ENCODE peak calls at places on chromosome 1, in ten cellular contexts. E, Y, R, C, V, J, A, Q, X and W are unnamed samples.

GRCh38 chr1:243973169-243973568 is 77.9 kb upstream of the ZBTB18 start:
- DNase-seq in E (no peak), Y (no peak), R (no peak), C (no peak), V (no peak), J (no peak), A (no peak), Q (no peak), X (no peak), W (no peak)

GRCh38 chr1:54259546-54259945 is 59.6 kb downstream of the MRPL37 start:
- DNase-seq in E (no peak), Y (no peak), R (no peak), C (no peak), V (no peak), J (no peak), A (no peak), Q (no peak), X (no peak), W (no peak)

GRCh38 chr1:8880068-8880676 is 1.7 kb upstream of the ENO1 start:
- DNase-seq in E (no peak), Y (peak; percentile 90), R (no peak), C (peak; percentile 88), V (peak; percentile 43), J (no peak), A (peak; percentile 59), Q (peak; percentile 61), X (no peak), W (peak; percentile 91)

GRCh38 chr1:26119892-26120608 is 8.4 kb downstream of the PDIK1L start:
- DNase-seq in E (no peak), Y (no peak), R (no peak), C (no peak), V (no peak), J (no peak), A (peak; percentile 37), Q (peak; percentile 34), X (no peak), W (no peak)

GRCh38 chr1:231857609-231858008 is 231.0 kb downstream of the DISC1 start:
- DNase-seq in E (no peak), Y (no peak), R (no peak), C (no peak), V (no peak), J (no peak), A (no peak), Q (no peak), X (no peak), W (no peak)

GRCh38 chr1:93433407-93433961 is 14.4 kb upstream of the FNBP1L start:
- DNase-seq in E (no peak), Y (no peak), R (no peak), C (no peak), V (no peak), J (no peak), A (no peak), Q (peak; percentile 16), X (no peak), W (no peak)

GRCh38 chr1:244144053-244144452 is 93.0 kb downstream of the ZBTB18 start:
- DNase-seq in E (no peak), Y (no peak), R (no peak), C (no peak), V (no peak), J (no peak), A (no peak), Q (no peak), X (no peak), W (no peak)

GRCh38 chr1:108357802-108358201 is 92.3 kb upstream of the NBPF6 start:
- DNase-seq in E (no peak), Y (no peak), R (no peak), C (no peak), V (no peak), J (no peak), A (no peak), Q (no peak), X (no peak), W (no peak)

GRCh38 chr1:9097947-9098705 is 28.7 kb upstream of the SLC2A5 start:
- DNase-seq in E (no peak), Y (no peak), R (no peak), C (no peak), V (no peak), J (no peak), A (no peak), Q (no peak), X (no peak), W (no peak)